ENCODE peak calls at places on chromosomes 16 and 17, in eight cellular contexts. K is GM23248, X is adipocyte, Z is endothelial cell of umbilical vein, N is H1, J is neuronal stem cell, M is fibroblast of lung, F is neural progenitor cell. W is an unnamed sample.

GRCh38 chr17:62703269-62703775 is 75.9 kb downstream of the MRC2 start:
- DNase-seq in M (peak; percentile 33), K (peak; percentile 87), J (no peak), Z (peak; percentile 14), N (no peak), X (peak; percentile 48), F (no peak), W (no peak)

GRCh38 chr16:77090062-77090461 is 100.9 kb upstream of the MON1B start:
- DNase-seq in M (peak; percentile 12), K (no peak), J (no peak), X (no peak), F (no peak), N (no peak), Z (no peak), W (no peak)

GRCh38 chr16:21150375-21151001 is at the start of gene DNAH3:
- DNase-seq in X (no peak), J (no peak), M (no peak), F (no peak), Z (no peak), N (no peak), K (no peak), W (no peak)

GRCh38 chr16:20348365-20349185 is 3.9 kb downstream of the UMOD start:
- DNase-seq in N (peak; percentile 39), X (no peak), Z (no peak), K (no peak), M (no peak), J (no peak), F (peak; percentile 24), W (no peak)

GRCh38 chr16:56195151-56195550 is 3.9 kb downstream of the GNAO1 start:
- DNase-seq in X (no peak), Z (no peak), F (no peak), M (peak; percentile 3), J (no peak), N (no peak), K (no peak), W (no peak)

GRCh38 chr17:40648326-40648968 is 829 bp upstream of the SMARCE1 start:
- DNase-seq in X (peak; percentile 71), Z (peak; percentile 53), K (peak; percentile 42), F (peak; percentile 83), N (no peak), M (peak; percentile 24), J (peak; percentile 69), W (no peak)

GRCh38 chr17:16988749-16989229 is 16.9 kb upstream of the TNFRSF13B start:
- DNase-seq in Z (no peak), F (no peak), M (peak; percentile 17), X (no peak), K (no peak), J (no peak), N (no peak), W (no peak)

GRCh38 chr17:48024149-48025039 is 13.2 kb downstream of the COPZ2 start:
- DNase-seq in X (peak; percentile 81), K (peak; percentile 83), N (no peak), Z (no peak), F (peak; percentile 77), J (no peak), M (peak; percentile 61), W (peak; percentile 74)

GRCh38 chr17:54899721-54900456 is 763 bp upstream of the TOM1L1 start:
- DNase-seq in F (peak; percentile 58), K (no peak), N (peak; percentile 29), X (no peak), Z (no peak), M (no peak), J (no peak), W (no peak)
- H3K9ac ChIP-seq in F (no peak overlapping the region), K (no peak overlapping the region), N (peak overlapping the region; percentile 79), X (no peak overlapping the region), Z (no peak overlapping the region), M (no peak overlapping the region), J (no peak overlapping the region), W (peak overlapping the region; percentile 73)

GRCh38 chr16:3182608-3183444 is 5.2 kb upstream of the OR1F1 start:
- DNase-seq in N (no peak), M (peak; percentile 51), J (no peak), K (peak; percentile 62), Z (peak; percentile 45), F (peak; percentile 73), X (peak; percentile 63), W (no peak)
- H3K9me3 ChIP-seq in N (no peaks in the 10 kb centered on the region), M (no peaks in the 10 kb centered on the region), J (peaks cover 2% of the 10 kb centered on the region), K (no peaks in the 10 kb centered on the region), Z (no peaks in the 10 kb centered on the region), F (no peaks in the 10 kb centered on the region), X (no peaks in the 10 kb centered on the region), W (no peaks in the 10 kb centered on the region)

GRCh38 chr16:50719401-50720337 is 22.2 kb upstream of the CYLD start:
- DNase-seq in N (no peak), F (no peak), M (no peak), J (no peak), X (no peak), K (no peak), Z (no peak), W (no peak)

GRCh38 chr16:50721549-50722409 is 20.1 kb upstream of the CYLD start:
- DNase-seq in Z (no peak), F (no peak), M (no peak), J (no peak), N (no peak), K (no peak), X (no peak), W (no peak)

GRCh38 chr16:50717109-50717893 is 23.9 kb downstream of the NOD2 start:
- DNase-seq in X (no peak), N (no peak), Z (no peak), F (no peak), M (no peak), J (no peak), K (no peak), W (no peak)

GRCh38 chr16:50718061-50718760 is 23.7 kb upstream of the CYLD start:
- DNase-seq in N (no peak), K (peak; percentile 36), Z (no peak), J (no peak), X (no peak), F (no peak), M (no peak), W (no peak)

GRCh38 chr16:50718761-50719400 is 23.0 kb upstream of the CYLD start:
- DNase-seq in X (no peak), M (no peak), Z (no peak), F (no peak), K (no peak), J (no peak), N (no peak), W (no peak)
- H3K9ac ChIP-seq in X (no peak overlapping the region), M (no peak overlapping the region), Z (no peak overlapping the region), F (no peak overlapping the region), K (no peak overlapping the region), J (no peak overlapping the region), N (no peak overlapping the region), W (no peak overlapping the region)

GRCh38 chr17:52837502-52837901 is 679.0 kb upstream of the CA10 start:
- DNase-seq in K (no peak), J (no peak), Z (no peak), X (no peak), M (no peak), N (no peak), F (no peak), W (no peak)

DNA sequence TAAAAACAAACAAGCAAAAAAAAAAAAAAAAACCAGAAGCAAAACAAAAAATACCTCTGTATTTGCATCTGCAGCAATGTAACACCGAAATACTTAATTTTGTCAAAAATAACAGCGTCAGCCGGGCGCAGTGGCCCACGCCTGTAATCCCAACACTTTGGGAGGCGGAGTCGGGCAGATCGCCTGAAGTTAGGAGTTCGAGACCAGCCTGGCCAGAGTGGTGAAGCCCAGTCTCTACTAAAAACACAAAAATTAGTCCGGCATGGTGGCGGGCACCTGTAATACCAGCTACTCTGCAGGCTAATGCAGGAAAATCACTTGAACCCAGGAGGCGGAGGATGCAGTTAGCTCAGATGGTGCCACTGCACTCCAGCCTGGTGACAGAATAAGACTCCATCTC is 683.5 kb upstream of the CA10 start:
- DNase-seq in J (no peak), M (no peak), K (no peak), F (no peak), N (no peak), Z (no peak), X (no peak), W (no peak)
- H3K9me3 ChIP-seq in J (no peaks in the 10 kb centered on the region), M (no peaks in the 10 kb centered on the region), K (no peaks in the 10 kb centered on the region), F (no peaks in the 10 kb centered on the region), N (no peaks in the 10 kb centered on the region), Z (no peaks in the 10 kb centered on the region), X (no peaks in the 10 kb centered on the region), W (peaks cover 65% of the 10 kb centered on the region)

DNA sequence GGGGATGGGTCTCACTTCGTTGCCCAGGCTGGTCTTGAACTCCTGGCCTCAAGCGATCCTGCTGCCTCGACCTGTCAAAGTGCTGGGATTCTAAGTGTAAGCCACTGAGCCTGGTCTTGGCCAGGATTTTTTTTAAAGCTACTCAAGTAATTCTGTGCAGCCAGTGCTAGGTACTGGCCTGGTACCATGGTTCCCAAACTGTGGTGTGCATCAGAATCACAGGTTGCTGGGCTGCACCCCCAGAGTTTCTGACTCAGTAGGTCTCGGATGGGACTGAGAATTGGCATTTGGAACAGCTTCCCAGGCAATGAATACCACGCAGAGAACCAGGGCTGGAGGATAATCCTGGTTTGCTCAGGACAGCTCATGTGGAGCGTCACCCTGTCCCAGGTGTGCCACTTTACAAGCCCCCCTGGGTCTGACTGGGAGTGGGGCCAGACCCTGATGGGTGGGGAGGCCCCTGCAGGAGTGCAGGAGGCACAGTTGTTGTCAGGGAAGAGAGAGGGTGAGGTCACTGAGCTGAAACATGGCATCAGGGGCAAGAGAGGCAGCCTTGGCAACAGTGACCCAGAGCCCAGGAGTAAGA is 10.7 kb upstream of the MRPS23 start:
- DNase-seq in X (no peak), Z (no peak), N (no peak), K (peak; percentile 21), J (no peak), M (no peak), F (no peak), W (no peak)
- H3K9ac ChIP-seq in X (peak overlapping the region; percentile 59), Z (no peak overlapping the region), N (no peak overlapping the region), K (no peak overlapping the region), J (no peak overlapping the region), M (no peak overlapping the region), F (no peak overlapping the region), W (peak overlapping the region; percentile 59)

W was measured in HCT116.